ENCODE peak calls at places on chromosome 2, in six cellular contexts. C is breast epithelium, J is fibroblast of mammary gland, A is HL-60, D is brain microvascular endothelial cell, L is thyroid gland. G is an unnamed sample.

GRCh38 chr2:176637497-176638166 is 368.4 kb downstream of the MTX2 start:
- DNase-seq in C (no peak), J (peak), A (no peak), D (no peak), L (peak), G (peak)

GRCh38 chr2:67515021-67515420 is 117.9 kb downstream of the ETAA1 start:
- DNase-seq in C (no peak), J (peak), A (no peak), D (no peak), L (no peak), G (no peak)

GRCh38 chr2:30365201-30365600 is 81.8 kb upstream of the LCLAT1 start:
- DNase-seq in C (no peak), J (no peak), A (no peak), D (no peak), L (no peak), G (no peak)

GRCh38 chr2:42359894-42360483 is 1.0 kb downstream of the COX7A2L start:
- DNase-seq in C (no peak), J (peak), A (peak), D (no peak), L (no peak), G (no peak)

GRCh38 chr2:36568533-36569246 is 29.3 kb downstream of the FEZ2 start:
- DNase-seq in C (no peak), J (peak), A (no peak), D (no peak), L (no peak), G (no peak)

GRCh38 chr2:105103481-105103880 is 65.6 kb downstream of the MRPS9 start:
- DNase-seq in C (no peak), J (no peak), A (no peak), D (no peak), L (no peak), G (no peak)

GRCh38 chr2:213171147-213171546 is 19.7 kb upstream of the IKZF2 start:
- DNase-seq in C (no peak), J (no peak), A (no peak), D (no peak), L (no peak), G (no peak)

GRCh38 chr2:175815537-175815936 is 186.5 kb downstream of the LNPK start:
- DNase-seq in C (no peak), J (peak), A (no peak), D (no peak), L (no peak), G (no peak)

GRCh38 chr2:128633501-128633900 is 314.8 kb upstream of the HS6ST1 start:
- DNase-seq in C (no peak), J (peak), A (no peak), D (peak), L (no peak), G (no peak)

GRCh38 chr2:112674229-112674628 is 28.5 kb downstream of the SLC20A1 start:
- DNase-seq in C (peak), J (peak), A (peak), D (no peak), L (peak), G (no peak)

GRCh38 chr2:156380117-156380645 is 47.7 kb upstream of the NR4A2 start:
- DNase-seq in C (no peak), J (no peak), A (no peak), D (peak), L (peak), G (no peak)

GRCh38 chr2:70789304-70790078 is 952 bp downstream of the FIGLA start:
- DNase-seq in C (peak), J (peak), A (no peak), D (peak), L (peak), G (no peak)

GRCh38 chr2:238700122-238700457 is 147.8 kb upstream of the TWIST2 start:
- DNase-seq in C (no peak), J (peak), A (no peak), D (no peak), L (no peak), G (no peak)

GRCh38 chr2:53028746-53029423 is 738.7 kb upstream of the CHAC2 start:
- DNase-seq in C (no peak), J (no peak), A (no peak), D (no peak), L (no peak), G (no peak)
- TF ChIP-seq CTCF in C (no peak), J (no peak), A (no peak), D (no peak), L (no peak), G (peak)

GRCh38 chr2:138476186-138476585 is 25.4 kb upstream of the SPOPL start:
- DNase-seq in C (no peak), J (no peak), A (no peak), D (no peak), L (no peak), G (no peak)

GRCh38 chr2:138474093-138474834 is 27.3 kb upstream of the SPOPL start:
- DNase-seq in C (no peak), J (peak), A (no peak), D (peak), L (no peak), G (no peak)

GRCh38 chr2:138475394-138475793 is 26.2 kb upstream of the SPOPL start:
- DNase-seq in C (no peak), J (no peak), A (no peak), D (no peak), L (no peak), G (no peak)

GRCh38 chr2:138470941-138471340 is 30.6 kb upstream of the SPOPL start:
- DNase-seq in C (no peak), J (no peak), A (no peak), D (no peak), L (no peak), G (no peak)

GRCh38 chr2:138476940-138477339 is 24.6 kb upstream of the SPOPL start:
- DNase-seq in C (no peak), J (no peak), A (no peak), D (no peak), L (no peak), G (no peak)
- TF ChIP-seq CTCF in C (no peak), J (no peak), A (no peak), D (no peak), L (no peak), G (no peak)

GRCh38 chr2:2013476-2013875 is 269.2 kb upstream of the PXDN start:
- DNase-seq in C (no peak), J (no peak), A (no peak), D (no peak), L (no peak), G (no peak)
- TF ChIP-seq CTCF in C (no peak), J (no peak), A (no peak), D (no peak), L (no peak), G (no peak)

DNA sequence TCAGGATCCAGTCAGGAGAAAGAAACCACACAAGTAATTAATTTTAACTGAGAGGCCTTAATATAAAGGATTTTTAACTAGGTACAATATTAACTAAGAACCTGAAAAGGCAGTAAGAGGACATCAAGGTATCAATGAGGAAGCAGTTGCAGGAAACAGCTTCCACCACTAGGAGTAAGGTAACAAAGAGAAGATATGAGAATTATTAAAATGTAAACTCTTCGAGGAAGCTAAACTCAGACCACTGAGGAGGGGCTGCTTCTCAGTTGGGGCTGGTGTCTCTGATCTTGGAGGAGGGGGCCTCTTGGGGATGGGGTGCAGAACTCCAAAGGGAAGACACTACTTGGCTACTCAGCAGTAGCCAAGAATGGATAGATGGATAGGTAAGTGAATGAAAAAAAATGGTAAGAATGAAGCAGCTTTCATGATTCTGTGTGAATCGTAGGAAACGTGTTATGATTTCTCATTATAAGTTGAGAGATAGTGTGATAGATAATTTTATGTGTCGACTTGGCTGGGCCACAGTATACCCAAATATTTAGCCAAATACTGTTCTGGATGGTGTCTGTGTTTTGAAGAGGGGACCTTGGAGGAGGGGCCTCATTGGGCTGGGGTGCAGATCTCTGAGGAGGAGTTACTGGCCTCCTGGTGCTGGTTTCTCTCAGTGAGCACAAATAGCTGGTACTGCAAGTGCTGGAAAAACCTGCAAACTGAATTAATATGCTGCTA is 547.7 kb upstream of the LRRTM1 start:
- DNase-seq in C (no peak), J (no peak), A (no peak), D (no peak), L (no peak), G (no peak)
- TF ChIP-seq CTCF in C (no peak), J (no peak), A (no peak), D (no peak), L (no peak), G (no peak)

DNA sequence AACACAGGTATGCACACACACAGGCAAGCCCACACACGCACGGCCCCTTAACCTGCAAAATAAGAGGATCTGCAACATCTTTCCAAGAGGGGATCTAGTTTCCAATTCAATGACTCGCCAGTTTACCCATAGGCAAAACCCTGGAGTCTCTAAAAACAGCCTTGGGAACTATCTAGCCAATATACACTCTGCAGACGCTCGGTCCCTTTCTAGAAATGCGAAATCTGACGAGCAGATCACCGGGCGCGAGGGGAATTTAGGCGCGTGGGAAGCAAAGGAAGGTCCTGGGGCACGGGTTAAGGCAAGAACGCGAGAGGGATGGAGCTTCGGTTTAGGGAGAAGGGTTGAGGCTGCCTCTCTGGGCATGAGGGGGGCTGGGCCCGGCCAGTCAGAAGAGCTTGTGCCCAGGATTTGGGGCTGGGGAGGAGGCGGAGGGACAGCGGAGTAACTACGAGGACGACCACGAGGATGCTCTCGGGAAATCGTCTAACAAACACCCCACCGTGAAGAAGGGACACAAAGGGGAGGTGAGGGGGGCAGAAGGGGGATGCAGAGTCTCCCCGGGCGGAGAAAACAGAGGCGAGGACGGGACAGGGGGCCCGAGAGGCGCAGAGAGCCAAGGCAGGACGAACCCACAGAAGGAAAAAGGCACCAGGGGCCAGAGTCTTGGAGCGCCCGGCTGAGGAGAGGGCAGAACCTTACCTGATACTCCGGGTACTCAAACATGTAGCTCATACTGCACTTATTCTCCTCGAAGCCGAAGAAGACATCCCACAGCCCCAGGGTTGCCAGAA is 542 bp downstream of the PGAP1 start:
- DNase-seq in C (no peak), J (peak), A (no peak), D (peak), L (peak), G (peak)
- TF ChIP-seq CTCF in C (no peak), J (no peak), A (no peak), D (no peak), L (no peak), G (no peak)

GRCh38 chr2:13052547-13052946 is 335.8 kb downstream of the TRIB2 start:
- DNase-seq in C (no peak), J (no peak), A (no peak), D (no peak), L (no peak), G (no peak)

GRCh38 chr2:13050764-13051163 is 334.0 kb downstream of the TRIB2 start:
- DNase-seq in C (no peak), J (peak), A (no peak), D (no peak), L (no peak), G (no peak)

DNA sequence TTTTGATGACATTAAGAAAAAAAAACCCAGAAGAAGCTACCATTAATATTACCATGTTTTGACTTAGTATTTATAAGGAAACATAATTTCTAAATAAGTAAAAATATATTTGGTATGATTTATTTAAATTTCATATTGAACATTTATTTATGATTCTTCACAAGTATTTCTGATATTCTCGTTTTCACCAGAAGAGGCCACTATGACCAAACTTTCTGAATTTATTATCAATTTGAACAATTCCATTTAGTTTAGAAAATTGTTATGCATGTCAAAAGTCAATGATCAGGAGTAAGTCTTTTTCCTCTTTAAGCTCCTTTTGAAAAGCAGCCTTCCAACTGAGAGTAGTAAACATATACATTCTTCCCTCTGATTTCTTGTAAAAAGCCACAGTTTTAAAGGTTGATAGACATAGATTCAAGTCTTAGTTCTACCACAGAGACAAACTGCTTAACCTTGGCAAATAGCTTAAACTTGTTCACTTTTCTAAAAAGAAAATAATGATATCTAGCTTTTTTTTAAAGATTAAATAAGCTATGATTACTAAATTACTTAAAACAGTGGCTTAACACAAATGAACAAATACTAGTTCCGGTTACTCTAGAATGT is 329.9 kb downstream of the TRIB2 start:
- DNase-seq in C (no peak), J (peak), A (no peak), D (no peak), L (no peak), G (no peak)
- TF ChIP-seq CTCF in C (no peak), J (peak), A (no peak), D (no peak), L (no peak), G (peak)

DNA sequence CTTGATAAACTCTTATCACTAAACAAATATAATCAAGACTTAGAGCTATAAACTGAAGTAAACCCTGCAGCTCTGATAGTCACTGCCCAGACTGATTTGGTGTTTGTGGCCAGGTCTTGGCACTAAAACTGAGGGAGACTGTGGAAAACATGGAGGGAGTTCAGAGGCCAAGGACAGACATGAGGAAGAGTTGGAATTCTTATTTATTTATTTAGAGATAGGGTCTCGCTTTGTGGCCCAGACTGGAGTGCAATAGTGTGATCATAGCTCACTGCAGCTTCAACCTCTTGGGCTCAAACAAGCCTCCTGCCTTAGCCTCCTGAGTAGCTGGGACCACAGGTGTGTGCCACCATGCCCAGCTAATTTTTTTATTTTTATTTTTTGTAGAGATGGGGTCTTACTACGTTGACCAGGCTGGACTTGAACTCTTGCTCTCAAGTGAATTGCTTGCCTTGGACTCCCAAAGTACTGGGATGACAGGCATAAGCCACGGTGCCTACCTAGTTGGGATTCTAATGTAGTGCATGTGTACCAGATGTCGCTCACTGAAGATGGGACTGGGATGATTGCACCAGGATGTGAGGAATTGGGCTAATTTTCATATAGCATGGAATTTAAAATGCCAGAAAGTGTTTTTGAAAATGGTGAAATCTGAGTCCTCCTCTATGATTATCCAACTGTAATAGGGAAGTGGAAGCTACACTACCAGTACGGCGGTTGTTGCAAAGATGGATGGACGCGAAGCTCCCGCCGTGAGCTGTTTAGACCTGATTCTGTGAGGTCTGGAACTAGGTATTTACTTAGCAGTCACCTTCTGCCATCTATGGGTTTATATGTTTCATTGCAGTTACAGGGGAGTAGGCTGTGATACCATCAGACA is 52.7 kb upstream of the CTLA4 start:
- DNase-seq in C (peak), J (peak), A (peak), D (peak), L (peak), G (no peak)
- TF ChIP-seq CTCF in C (peak), J (peak), A (peak), D (peak), L (peak), G (peak)

G was measured in mesothelial cell of epicardium.